ENCODE peak calls at places on chromosomes 13 and 19, in four cellular contexts. E is HFF-Myc, V is ovary, K is AG04449. R is an unnamed sample.
A peak's percentile ranks its signal among the peaks of the same experiment; 100 is the strongest.

GRCh38 chr13:41565221-41565620 is 107.9 kb downstream of the RGCC start:
- DNase-seq in E (no peak), K (peak; percentile 56), V (no peak), R (no peak)

GRCh38 chr13:27919934-27920676 is at the start of gene PDX1:
- DNase-seq in E (no peak), V (no peak), K (no peak), R (no peak)

GRCh38 chr19:15098505-15098904 is 8.7 kb upstream of the SYDE1 start:
- DNase-seq in K (no peak), E (no peak), V (no peak), R (no peak)

GRCh38 chr19:45049073-45049736 is 10.4 kb downstream of the CLASRP start:
- DNase-seq in E (no peak), K (no peak), V (no peak), R (no peak)

GRCh38 chr13:51258612-51259358 is 36.6 kb downstream of the FAM124A start:
- DNase-seq in V (no peak), K (no peak), E (no peak), R (no peak)

GRCh38 chr13:102812616-102813287 is 13.8 kb downstream of the BIVM start:
- DNase-seq in K (no peak), V (no peak), E (no peak), R (no peak)

GRCh38 chr19:12841094-12841493 is 2.8 kb downstream of the MAST1 start:
- DNase-seq in K (no peak), E (no peak), V (no peak), R (no peak)

GRCh38 chr13:23671367-23671766 is 101.2 kb downstream of the TNFRSF19 start:
- DNase-seq in V (no peak), K (peak; percentile 62), E (no peak), R (no peak)

GRCh38 chr19:51158474-51159129 is 16.5 kb downstream of the SIGLEC7 start:
- DNase-seq in K (no peak), V (peak; percentile 54), E (peak; percentile 2), R (no peak)

GRCh38 chr13:50940509-50940908 is 30.9 kb downstream of the RNASEH2B start:
- DNase-seq in K (no peak), E (no peak), V (no peak), R (no peak)

GRCh38 chr19:14400913-14401312 is 18.2 kb downstream of the DDX39A start:
- DNase-seq in K (no peak), E (no peak), V (no peak), R (no peak)

GRCh38 chr13:101654916-101655315 is 202.4 kb downstream of the ITGBL1 start:
- DNase-seq in E (no peak), V (no peak), K (no peak), R (no peak)

GRCh38 chr19:49196527-49197240 is 39.1 kb downstream of the TRPM4 start:
- DNase-seq in V (no peak), K (no peak), E (no peak), R (no peak)

GRCh38 chr13:29713841-29714240 is 118.4 kb upstream of the SLC7A1 start:
- DNase-seq in K (no peak), E (no peak), V (no peak), R (no peak)

GRCh38 chr19:39246951-39247669 is 1.5 kb downstream of the IFNL4 start:
- DNase-seq in E (no peak), V (no peak), K (no peak), R (no peak)

GRCh38 chr19:29247912-29248311 is 35.0 kb upstream of the UQCRFS1 start:
- DNase-seq in E (no peak), V (no peak), K (no peak), R (no peak)

GRCh38 chr19:16369664-16370576 is 45.3 kb downstream of the KLF2 start:
- DNase-seq in V (peak; percentile 17), E (no peak), K (no peak), R (no peak)

GRCh38 chr13:112606125-112607001 is 18.4 kb upstream of the TUBGCP3 start:
- DNase-seq in V (peak; percentile 93), E (no peak), K (no peak), R (peak; percentile 44)

GRCh38 chr19:13701624-13702023 is 62.7 kb upstream of the MRI1 start:
- DNase-seq in E (no peak), K (no peak), V (no peak), R (no peak)

GRCh38 chr19:33344210-33344609 is 29.3 kb upstream of the CEBPG start:
- DNase-seq in K (no peak), V (peak; percentile 19), E (no peak), R (no peak)

GRCh38 chr19:13778398-13778797 is 4.1 kb downstream of the C19orf53 start:
- DNase-seq in V (no peak), E (no peak), K (no peak), R (no peak)

GRCh38 chr19:57708641-57709354 is at the start of gene ZNF154:
- DNase-seq in V (no peak), K (no peak), E (peak; percentile 33), R (peak; percentile 13)

GRCh38 chr13:22757530-22758120 is 423.2 kb upstream of the SGCG start:
- DNase-seq in V (no peak), E (no peak), K (no peak), R (no peak)

GRCh38 chr19:46453661-46454060 is 17.7 kb downstream of the PNMA8A start:
- DNase-seq in K (no peak), E (no peak), V (no peak), R (no peak)

GRCh38 chr13:67466569-67466968 is 236.4 kb upstream of the PCDH9 start:
- DNase-seq in E (no peak), K (no peak), V (no peak), R (no peak)

GRCh38 chr13:42367836-42368235 is 95.9 kb downstream of the AKAP11 start:
- DNase-seq in E (no peak), V (no peak), K (no peak), R (no peak)

GRCh38 chr19:20423381-20424207 is 142.0 kb downstream of the ZNF737 start:
- DNase-seq in E (no peak), K (no peak), V (peak; percentile 76), R (no peak)

GRCh38 chr19:38120471-38121030 is 103.5 kb downstream of the DPF1 start:
- DNase-seq in V (no peak), K (no peak), E (no peak), R (no peak)

GRCh38 chr19:13764821-13765394 is 586 bp downstream of the MRI1 start:
- DNase-seq in K (no peak), E (no peak), V (no peak), R (no peak)

GRCh38 chr19:31517466-31518180 is 168.4 kb upstream of the TSHZ3 start:
- DNase-seq in V (no peak), E (no peak), K (no peak), R (no peak)

GRCh38 chr19:32691952-32692726 is 518 bp downstream of the NUDT19 start:
- DNase-seq in E (no peak), K (no peak), V (peak; percentile 37), R (no peak)

GRCh38 chr13:41061075-41061913 is at the start of gene WBP4:
- DNase-seq in E (peak; percentile 81), K (peak; percentile 57), V (peak; percentile 96), R (peak; percentile 83)

GRCh38 chr19:51798958-51799310 is 4.0 kb downstream of the FPR3 start:
- DNase-seq in E (no peak), V (no peak), K (no peak), R (no peak)

GRCh38 chr13:44848956-44849748 is 140.1 kb downstream of the NUFIP1 start:
- DNase-seq in K (no peak), V (peak; percentile 39), E (no peak), R (no peak)

GRCh38 chr19:16771618-16772017 is 52.0 kb downstream of the NWD1 start:
- DNase-seq in E (peak; percentile 75), V (peak; percentile 85), K (peak; percentile 14), R (peak; percentile 53)

GRCh38 chr19:7013678-7014077 is 7.6 kb downstream of the MBD3L2B start:
- DNase-seq in K (no peak), E (no peak), V (no peak), R (no peak)

GRCh38 chr13:111158136-111158805 is 43.2 kb downstream of the ARHGEF7 start:
- DNase-seq in V (no peak), E (no peak), K (no peak), R (no peak)

GRCh38 chr19:50496189-50497029 is 14.6 kb downstream of the JOSD2 start:
- DNase-seq in V (no peak), E (no peak), K (no peak), R (no peak)

GRCh38 chr19:16161848-16162247 is 11.5 kb downstream of the CIB3 start:
- DNase-seq in V (no peak), E (peak; percentile 60), K (no peak), R (no peak)

GRCh38 chr19:51394045-51394836 is 3.9 kb upstream of the C19orf84 start:
- DNase-seq in E (peak; percentile 97), K (peak; percentile 89), V (peak; percentile 90), R (peak; percentile 100)

GRCh38 chr19:1361601-1362384 is 21.9 kb upstream of the NDUFS7 start:
- DNase-seq in V (no peak), E (no peak), K (no peak), R (no peak)

GRCh38 chr19:1357695-1358094 is 26.0 kb upstream of the NDUFS7 start:
- DNase-seq in V (no peak), K (no peak), E (no peak), R (no peak)

GRCh38 chr19:1362385-1363257 is 21.1 kb upstream of the NDUFS7 start:
- DNase-seq in K (no peak), V (no peak), E (no peak), R (no peak)

GRCh38 chr19:1360818-1361461 is 22.8 kb upstream of the NDUFS7 start:
- DNase-seq in V (peak; percentile 79), E (peak; percentile 69), K (peak; percentile 37), R (no peak)

GRCh38 chr19:1360126-1360817 is 23.4 kb upstream of the NDUFS7 start:
- DNase-seq in V (no peak), E (no peak), K (no peak), R (no peak)
- H3K4me3 ChIP-seq in V (no peak overlapping the region), E (peak overlapping the region; percentile 42), K (peak overlapping the region; percentile 29), R (no peak overlapping the region)

GRCh38 chr13:39401091-39401647 is 201.8 kb downstream of the LHFPL6 start:
- DNase-seq in E (no peak), K (no peak), V (no peak), R (no peak)
- TF ChIP-seq CTCF in E (no peak), K (no peak), V (no peak), R (no peak)

DNA sequence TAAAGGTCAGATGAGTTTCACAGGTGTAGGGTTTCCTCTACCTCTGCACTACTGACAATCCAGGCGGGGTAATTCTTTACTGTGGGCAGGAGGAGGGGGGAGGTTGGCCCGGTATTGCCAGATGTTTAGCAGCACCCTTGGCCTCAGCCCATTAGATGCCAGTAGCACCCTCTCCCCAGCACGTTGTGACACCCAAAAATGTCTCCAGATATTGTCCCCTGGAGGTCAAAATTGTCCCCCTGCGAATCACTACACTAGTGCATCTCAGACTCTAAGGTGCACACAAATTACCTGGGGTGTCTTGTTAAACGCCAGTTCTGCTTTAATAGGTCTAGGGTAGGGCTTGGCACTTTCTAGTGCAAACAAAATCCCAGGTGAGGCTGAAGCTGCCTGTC is 3.4 kb upstream of the UBAC2 start:
- DNase-seq in E (no peak), V (no peak), K (no peak), R (no peak)
- H3K4me3 ChIP-seq in E (no peak overlapping the region), V (no peak overlapping the region), K (no peak overlapping the region), R (no peak overlapping the region)

GRCh38 chr13:20136781-20137703 is 23.8 kb downstream of the GJA3 start:
- DNase-seq in V (no peak), K (no peak), E (no peak), R (no peak)
- TF ChIP-seq CTCF in V (no peak), K (peak; percentile 38), E (peak; percentile 56), R (peak; percentile 71)

GRCh38 chr19:18117364-18117691 is 19.8 kb downstream of the MAST3 start:
- DNase-seq in K (no peak), V (no peak), E (no peak), R (no peak)
- H3K4me3 ChIP-seq in K (peak overlapping the region; percentile 53), V (peak overlapping the region; percentile 66), E (peak overlapping the region; percentile 28), R (peak overlapping the region; percentile 26)